ENCODE peak calls at places on chromosomes 4 and X, in seven cellular contexts. F is activated naive CD4-positive, alpha-beta T cell treated with anti-CD3 and anti-CD28 coated beads, Interleukin-2, amount 50 U/mL, for 16 hours; W is neural crest cell; G is AG09319; D is Ammon's horn; S is M059J; B is cerebellum. Q is an unnamed sample.
A peak's percentile ranks its signal among the peaks of the same experiment; 100 is the strongest.

GRCh38 chrX:82627568-82627967 is 880.5 kb upstream of the POU3F4 start:
- DNase-seq in F (no peak), W (no peak), G (no peak), D (no peak), S (peak; percentile 24), B (no peak), Q (no peak)

GRCh38 chrX:107659768-107660167 is 31.5 kb downstream of the PRPS1 start:
- DNase-seq in F (no peak), W (no peak), G (no peak), D (peak; percentile 60), S (peak; percentile 55), B (peak; percentile 48), Q (peak; percentile 16)

GRCh38 chrX:1093586-1094538 is 118.6 kb downstream of the CRLF2 start:
- DNase-seq in F (peak; percentile 3), W (no peak), G (no peak), D (no peak), S (no peak), B (no peak), Q (no peak)

GRCh38 chrX:13990126-13990525 is 39.6 kb downstream of the GEMIN8 start:
- DNase-seq in F (no peak), W (no peak), G (no peak), D (peak; percentile 64), S (no peak), B (no peak), Q (no peak)

GRCh38 chr4:183303278-183303677 is 16.8 kb downstream of the CLDN22 start:
- DNase-seq in F (no peak), W (no peak), G (no peak), D (no peak), S (no peak), B (no peak), Q (no peak)

GRCh38 chrX:7062912-7063311 is 84.6 kb upstream of the STS start:
- DNase-seq in F (no peak), W (no peak), G (no peak), D (no peak), S (no peak), B (no peak), Q (no peak)

GRCh38 chr4:57055873-57056272 is 54.3 kb downstream of the IGFBP7 start:
- DNase-seq in F (no peak), W (no peak), G (no peak), D (peak; percentile 25), S (no peak), B (no peak), Q (no peak)

GRCh38 chr4:121146530-121146929 is 17.6 kb downstream of the TNIP3 start:
- DNase-seq in F (no peak), W (no peak), G (no peak), D (no peak), S (no peak), B (no peak), Q (no peak)

GRCh38 chrX:109347618-109348017 is 134.3 kb downstream of the GUCY2F start:
- DNase-seq in F (no peak), W (no peak), G (peak; percentile 30), D (no peak), S (peak; percentile 1), B (no peak), Q (no peak)

GRCh38 chr4:1080961-1081688 is 32.2 kb downstream of the RNF212 start:
- DNase-seq in F (no peak), W (no peak), G (no peak), D (no peak), S (peak; percentile 82), B (no peak), Q (no peak)

GRCh38 chr4:134200811-134201215 is 776 bp downstream of the PABPC4L start:
- DNase-seq in F (no peak), W (no peak), G (no peak), D (peak; percentile 3), S (no peak), B (no peak), Q (no peak)

GRCh38 chr4:166143227-166143626 is 270.2 kb downstream of the TLL1 start:
- DNase-seq in F (no peak), W (no peak), G (no peak), D (no peak), S (peak; percentile 97), B (no peak), Q (no peak)

GRCh38 chr4:140423106-140423505 is 4.3 kb downstream of the CLGN start:
- DNase-seq in F (no peak), W (no peak), G (no peak), D (no peak), S (peak; percentile 19), B (no peak), Q (no peak)

GRCh38 chrX:53013291-53013690 is 35.3 kb upstream of the GPR173 start:
- DNase-seq in F (no peak), W (no peak), G (no peak), D (no peak), S (no peak), B (no peak), Q (no peak)

GRCh38 chr4:128635141-128635911 is 174.2 kb upstream of the JADE1 start:
- DNase-seq in F (no peak), W (no peak), G (no peak), D (peak; percentile 75), S (peak; percentile 86), B (no peak), Q (peak; percentile 56)

GRCh38 chr4:153533387-153533786 is 67.2 kb downstream of the TMEM131L start:
- DNase-seq in F (no peak), W (no peak), G (no peak), D (no peak), S (no peak), B (no peak), Q (no peak)

GRCh38 chr4:139734875-139735380 is 69.3 kb downstream of the MGST2 start:
- DNase-seq in F (peak; percentile 63), W (peak; percentile 89), G (peak; percentile 50), D (peak; percentile 92), S (peak; percentile 69), B (peak; percentile 97), Q (peak; percentile 77)

Q was measured in NCI-H748 treated with DMSO at 0.1 percent for 48 hours.